ENCODE peak calls at places on chromosomes 12 and 14, in seven cellular contexts. D is H7; J is activated T-cell treated with anti-CD3 and anti-CD28 coated beads for 4 hours; C is HEK293T; G is activated CD4-positive, alpha-beta T cell treated with anti-CD3 and anti-CD28 coated beads, Interleukin-2, amount 10 ng/mL, durations not matched to agents 7 days and 5 days; F is HT1080; A is NCI-H774. B is an unnamed sample.

GRCh38 chr14:56581041-56581727 is 1.6 kb downstream of the TMEM260 start:
- DNase-seq in D (no peak), J (no peak), C (no peak), G (no peak), F (no peak), A (no peak), B (no peak)

GRCh38 chr14:36661506-36662257 is at the start of gene PAX9:
- DNase-seq in D (peak), J (no peak), C (peak), G (no peak), F (peak), A (peak), B (peak)

GRCh38 chr12:41606741-41607460 is 418.8 kb downstream of the PDZRN4 start:
- DNase-seq in D (no peak), J (no peak), C (no peak), G (no peak), F (no peak), A (no peak), B (no peak)

GRCh38 chr12:29519585-29520182 is 22.2 kb upstream of the OVCH1 start:
- DNase-seq in D (no peak), J (peak), C (peak), G (peak), F (peak), A (peak), B (peak)

GRCh38 chr12:58202933-58203713 is 261.8 kb downstream of the ATP23 start:
- DNase-seq in D (no peak), J (no peak), C (no peak), G (no peak), F (no peak), A (peak), B (no peak)

GRCh38 chr14:73977896-73978295 is 27.8 kb downstream of the COQ6 start:
- DNase-seq in D (no peak), J (no peak), C (no peak), G (no peak), F (no peak), A (no peak), B (no peak)

GRCh38 chr12:121803861-121804416 is at the start of gene SETD1B:
- DNase-seq in D (peak), J (no peak), C (no peak), G (peak), F (peak), A (peak), B (no peak)

GRCh38 chr12:71556881-71557280 is 106.8 kb downstream of the ZFC3H1 start:
- DNase-seq in D (no peak), J (no peak), C (no peak), G (no peak), F (peak), A (no peak), B (no peak)

GRCh38 chr12:108811411-108812185 is 45.8 kb downstream of the SSH1 start:
- DNase-seq in D (peak), J (no peak), C (no peak), G (no peak), F (no peak), A (no peak), B (no peak)

GRCh38 chr14:104513641-104514046 is 65.9 kb upstream of the C14orf180 start:
- DNase-seq in D (no peak), J (no peak), C (no peak), G (no peak), F (no peak), A (no peak), B (no peak)

GRCh38 chr12:108570743-108571603 is 8.6 kb downstream of the ISCU start:
- DNase-seq in D (peak), J (no peak), C (no peak), G (peak), F (peak), A (no peak), B (no peak)

GRCh38 chr12:113908584-113909100 is 57.5 kb downstream of the RBM19 start:
- DNase-seq in D (no peak), J (no peak), C (no peak), G (no peak), F (no peak), A (no peak), B (no peak)

GRCh38 chr14:74988131-74988530 is 14.6 kb upstream of the EIF2B2 start:
- DNase-seq in D (no peak), J (no peak), C (no peak), G (no peak), F (peak), A (peak), B (no peak)

GRCh38 chr12:62192486-62193250 is 67.5 kb upstream of the USP15 start:
- DNase-seq in D (peak), J (peak), C (peak), G (peak), F (peak), A (peak), B (peak)

GRCh38 chr12:123950476-123951169 is 22.0 kb downstream of the CCDC92 start:
- DNase-seq in D (peak), J (no peak), C (no peak), G (no peak), F (no peak), A (no peak), B (no peak)

GRCh38 chr14:96249016-96249415 is 7.0 kb upstream of the BDKRB1 start:
- DNase-seq in D (no peak), J (no peak), C (no peak), G (no peak), F (peak), A (no peak), B (no peak)

GRCh38 chr12:89573081-89573810 is 47.4 kb upstream of the POC1B start:
- DNase-seq in D (no peak), J (no peak), C (no peak), G (no peak), F (no peak), A (no peak), B (no peak)

GRCh38 chr12:76256904-76257303 is 91.3 kb downstream of the BBS10 start:
- DNase-seq in D (no peak), J (no peak), C (no peak), G (no peak), F (no peak), A (no peak), B (no peak)

GRCh38 chr12:94405378-94406116 is 54.1 kb downstream of the CEP83 start:
- DNase-seq in D (no peak), J (no peak), C (no peak), G (no peak), F (no peak), A (no peak), B (no peak)

GRCh38 chr14:28763914-28764848 is 2.4 kb upstream of the FOXG1 start:
- DNase-seq in D (peak), J (no peak), C (peak), G (no peak), F (no peak), A (peak), B (peak)

GRCh38 chr14:29930283-29930682 is 2.6 kb upstream of the PRKD1 start:
- DNase-seq in D (no peak), J (no peak), C (no peak), G (no peak), F (peak), A (no peak), B (no peak)

GRCh38 chr14:24054646-24055045 is 2.8 kb downstream of the CARMIL3 start:
- DNase-seq in D (no peak), J (no peak), C (no peak), G (no peak), F (no peak), A (no peak), B (no peak)

GRCh38 chr14:58746261-58746660 is 108.5 kb downstream of the DACT1 start:
- DNase-seq in D (no peak), J (no peak), C (no peak), G (no peak), F (peak), A (no peak), B (no peak)